ENCODE peak calls at places on chromosomes 6 and 20, in six cellular contexts. One of them, this sample, is unnamed.

GRCh38 chr6:40299666-40300065 is 287.5 kb downstream of the LRFN2 start:
- DNase-seq in HCT116: no peak
- DNase-seq in K562: no peak
- DNase-seq in HepG2: no peak
- DNase-seq in H1: no peak
- DNase-seq in GM12878: no peak
- DNase-seq in this sample: no peak

GRCh38 chr6:89022747-89023289 is 57.7 kb upstream of the PNRC1 start:
- DNase-seq in HCT116: no peak
- DNase-seq in K562: no peak
- DNase-seq in HepG2: no peak
- DNase-seq in H1: no peak
- DNase-seq in GM12878: no peak
- DNase-seq in this sample: no peak

GRCh38 chr6:166602928-166603690 is 16.6 kb upstream of the RAMACL start:
- DNase-seq in HCT116: no peak
- DNase-seq in K562: no peak
- DNase-seq in HepG2: no peak
- DNase-seq in H1: no peak
- DNase-seq in GM12878: no peak
- DNase-seq in this sample: no peak

GRCh38 chr6:47321582-47321981 is 11.9 kb upstream of the TNFRSF21 start:
- DNase-seq in HCT116: no peak
- DNase-seq in K562: no peak
- DNase-seq in HepG2: no peak
- DNase-seq in H1: no peak
- DNase-seq in GM12878: no peak
- DNase-seq in this sample: no peak

GRCh38 chr6:123838612-123839279 is 35.1 kb downstream of the NKAIN2 start:
- DNase-seq in HCT116: no peak
- DNase-seq in K562: no peak
- DNase-seq in HepG2: no peak
- DNase-seq in H1: no peak
- DNase-seq in GM12878: no peak
- DNase-seq in this sample: no peak

GRCh38 chr20:60237981-60238380 is 279.8 kb downstream of the CDH26 start:
- DNase-seq in HCT116: no peak
- DNase-seq in K562: no peak
- DNase-seq in HepG2: no peak
- DNase-seq in H1: no peak
- DNase-seq in GM12878: no peak
- DNase-seq in this sample: no peak

GRCh38 chr20:7859371-7859802 is 80.9 kb downstream of the HAO1 start:
- DNase-seq in HCT116: no peak
- DNase-seq in K562: peak; percentile 4
- DNase-seq in HepG2: peak; percentile 47
- DNase-seq in H1: no peak
- DNase-seq in GM12878: peak; percentile 8
- DNase-seq in this sample: peak; percentile 30

GRCh38 chr6:170087946-170088348 is 202.9 kb downstream of the DLL1 start:
- DNase-seq in HCT116: no peak
- DNase-seq in K562: no peak
- DNase-seq in HepG2: no peak
- DNase-seq in H1: no peak
- DNase-seq in GM12878: peak; percentile 23
- DNase-seq in this sample: no peak

GRCh38 chr6:82980086-82980485 is 85.6 kb downstream of the UBE3D start:
- DNase-seq in HCT116: no peak
- DNase-seq in K562: no peak
- DNase-seq in HepG2: no peak
- DNase-seq in H1: no peak
- DNase-seq in GM12878: no peak
- DNase-seq in this sample: no peak

GRCh38 chr20:52127309-52127708 is 64.3 kb downstream of the ZFP64 start:
- DNase-seq in HCT116: no peak
- DNase-seq in K562: no peak
- DNase-seq in HepG2: no peak
- DNase-seq in H1: no peak
- DNase-seq in GM12878: no peak
- DNase-seq in this sample: no peak

GRCh38 chr20:13012886-13013285 is 4.1 kb downstream of the SPTLC3 start:
- DNase-seq in HCT116: no peak
- DNase-seq in K562: no peak
- DNase-seq in HepG2: no peak
- DNase-seq in H1: no peak
- DNase-seq in GM12878: no peak
- DNase-seq in this sample: peak; percentile 6

GRCh38 chr6:85382541-85382940 is 67.3 kb upstream of the NT5E start:
- DNase-seq in HCT116: no peak
- DNase-seq in K562: no peak
- DNase-seq in HepG2: no peak
- DNase-seq in H1: no peak
- DNase-seq in GM12878: no peak
- DNase-seq in this sample: no peak

GRCh38 chr6:161557333-161558107 is 283.7 kb upstream of the AGPAT4 start:
- DNase-seq in HCT116: no peak
- DNase-seq in K562: no peak
- DNase-seq in HepG2: no peak
- DNase-seq in H1: no peak
- DNase-seq in GM12878: no peak
- DNase-seq in this sample: no peak

GRCh38 chr6:161564951-161565350 is 291.1 kb upstream of the AGPAT4 start:
- DNase-seq in HCT116: no peak
- DNase-seq in K562: no peak
- DNase-seq in HepG2: no peak
- DNase-seq in H1: no peak
- DNase-seq in GM12878: no peak
- DNase-seq in this sample: no peak

GRCh38 chr6:161561938-161562337 is 288.1 kb upstream of the AGPAT4 start:
- DNase-seq in HCT116: no peak
- DNase-seq in K562: no peak
- DNase-seq in HepG2: no peak
- DNase-seq in H1: no peak
- DNase-seq in GM12878: no peak
- DNase-seq in this sample: no peak
- TF ChIP-seq ZNF274 in HCT116: no peak
- TF ChIP-seq ZNF274 in K562: no peak
- TF ChIP-seq ZNF274 in HepG2: no peak
- TF ChIP-seq ZNF274 in H1: no peak
- TF ChIP-seq ZNF274 in GM12878: no peak
- TF ChIP-seq ZNF274 in this sample: no peak

GRCh38 chr20:57166568-57167291 is 99.7 kb downstream of the BMP7 start:
- DNase-seq in HCT116: no peak
- DNase-seq in K562: no peak
- DNase-seq in HepG2: no peak
- DNase-seq in H1: no peak
- DNase-seq in GM12878: no peak
- DNase-seq in this sample: no peak

GRCh38 chr20:57165427-57166004 is 100.9 kb downstream of the BMP7 start:
- DNase-seq in HCT116: no peak
- DNase-seq in K562: no peak
- DNase-seq in HepG2: no peak
- DNase-seq in H1: no peak
- DNase-seq in GM12878: no peak
- DNase-seq in this sample: no peak

GRCh38 chr20:57167292-57167655 is 99.2 kb downstream of the BMP7 start:
- DNase-seq in HCT116: no peak
- DNase-seq in K562: no peak
- DNase-seq in HepG2: no peak
- DNase-seq in H1: no peak
- DNase-seq in GM12878: no peak
- DNase-seq in this sample: no peak

GRCh38 chr20:57163041-57163440 is 103.4 kb downstream of the BMP7 start:
- DNase-seq in HCT116: no peak
- DNase-seq in K562: no peak
- DNase-seq in HepG2: no peak
- DNase-seq in H1: no peak
- DNase-seq in GM12878: no peak
- DNase-seq in this sample: no peak

DNA sequence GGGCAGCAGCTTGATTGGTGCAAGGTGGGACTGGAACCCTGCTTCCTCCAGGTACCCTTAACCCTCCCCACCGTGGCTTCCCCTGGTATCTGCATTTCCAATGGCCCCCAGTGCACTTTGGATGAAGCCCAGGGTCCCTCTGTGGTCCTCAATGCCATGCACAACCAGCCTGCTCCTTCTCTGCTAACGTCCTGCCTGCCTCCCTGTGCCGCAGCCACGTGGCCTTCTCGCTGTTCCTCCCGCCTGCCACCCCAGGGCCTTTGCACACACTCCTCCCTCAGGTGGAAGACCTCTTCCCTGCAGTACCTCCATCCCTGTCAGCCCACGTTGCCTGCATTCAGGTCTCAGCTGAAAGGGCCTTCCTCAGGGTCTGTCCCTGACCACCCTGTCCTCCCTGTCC is 101.6 kb downstream of the BMP7 start:
- DNase-seq in HCT116: no peak
- DNase-seq in K562: no peak
- DNase-seq in HepG2: no peak
- DNase-seq in H1: no peak
- DNase-seq in GM12878: no peak
- DNase-seq in this sample: no peak
- H3K4me3 ChIP-seq in HCT116: no peak overlapping the region
- H3K4me3 ChIP-seq in K562: no peak overlapping the region
- H3K4me3 ChIP-seq in HepG2: no peak overlapping the region
- H3K4me3 ChIP-seq in H1: no peak overlapping the region
- H3K4me3 ChIP-seq in GM12878: no peak overlapping the region
- H3K4me3 ChIP-seq in this sample: no peak overlapping the region

GRCh38 chr6:34792605-34793500 is 970 bp downstream of the BLTP3A start:
- DNase-seq in HCT116: no peak
- DNase-seq in K562: no peak
- DNase-seq in HepG2: peak; percentile 57
- DNase-seq in H1: no peak
- DNase-seq in GM12878: no peak
- DNase-seq in this sample: no peak
- TF ChIP-seq ZNF274 in HCT116: no peak
- TF ChIP-seq ZNF274 in K562: no peak
- TF ChIP-seq ZNF274 in HepG2: peak; percentile 11
- TF ChIP-seq ZNF274 in H1: no peak
- TF ChIP-seq ZNF274 in GM12878: no peak
- TF ChIP-seq ZNF274 in this sample: no peak

GRCh38 chr6:144334150-144334708 is 49.1 kb downstream of the UTRN start:
- DNase-seq in HCT116: no peak
- DNase-seq in K562: no peak
- DNase-seq in HepG2: no peak
- DNase-seq in H1: no peak
- DNase-seq in GM12878: no peak
- DNase-seq in this sample: no peak
- H3K4me3 ChIP-seq in HCT116: no peak overlapping the region
- H3K4me3 ChIP-seq in K562: no peak overlapping the region
- H3K4me3 ChIP-seq in HepG2: no peak overlapping the region
- H3K4me3 ChIP-seq in H1: no peak overlapping the region
- H3K4me3 ChIP-seq in GM12878: peak overlapping the region; percentile 54
- H3K4me3 ChIP-seq in this sample: no peak overlapping the region

DNA sequence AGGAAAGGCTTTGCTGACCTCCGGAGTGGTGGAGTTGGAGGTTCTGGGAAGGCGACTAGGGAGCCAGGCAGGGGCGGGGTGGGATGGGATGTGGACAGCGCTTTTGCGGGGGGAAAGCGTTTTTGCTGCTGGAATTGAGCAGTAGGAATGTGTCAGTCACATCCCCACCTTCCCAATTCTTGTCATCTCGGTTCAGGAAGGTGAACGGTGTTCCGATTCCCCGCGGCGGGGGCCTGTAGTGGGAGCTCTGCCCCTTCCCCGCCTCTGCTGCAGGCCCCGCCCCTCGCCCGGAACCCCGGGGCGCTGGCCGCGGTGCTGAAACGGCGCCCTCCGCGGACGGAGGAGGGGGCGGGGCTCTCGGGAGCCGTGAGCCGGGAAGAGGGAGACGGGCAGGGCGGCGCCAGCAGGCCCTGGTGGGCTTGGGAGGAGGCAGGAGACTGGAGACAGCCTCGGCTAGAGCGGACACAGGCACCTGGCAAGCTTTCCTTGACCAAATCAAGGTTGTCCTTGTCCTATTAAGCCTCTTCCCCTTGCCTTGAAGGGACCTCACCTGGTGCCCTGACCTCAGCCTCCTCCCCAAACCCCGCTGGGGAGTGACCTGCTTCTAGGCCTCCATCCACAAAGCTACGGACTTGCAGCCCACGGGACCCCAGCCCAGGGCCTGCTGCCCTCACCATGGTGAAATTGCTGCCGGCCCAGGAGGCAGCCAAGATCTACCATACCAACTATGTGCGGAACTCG is at the start of gene LHFPL5:
- DNase-seq in HCT116: no peak
- DNase-seq in K562: peak; percentile 99
- DNase-seq in HepG2: peak; percentile 32
- DNase-seq in H1: peak; percentile 19
- DNase-seq in GM12878: no peak
- DNase-seq in this sample: peak; percentile 38
- TF ChIP-seq ZNF274 in HCT116: no peak
- TF ChIP-seq ZNF274 in K562: no peak
- TF ChIP-seq ZNF274 in HepG2: peak; percentile 99
- TF ChIP-seq ZNF274 in H1: no peak
- TF ChIP-seq ZNF274 in GM12878: no peak
- TF ChIP-seq ZNF274 in this sample: no peak

GRCh38 chr6:142872376-142872775 is 72.6 kb downstream of the HIVEP2 start:
- DNase-seq in HCT116: no peak
- DNase-seq in K562: no peak
- DNase-seq in HepG2: no peak
- DNase-seq in H1: no peak
- DNase-seq in GM12878: no peak
- DNase-seq in this sample: no peak
- H3K4me3 ChIP-seq in HCT116: no peak overlapping the region
- H3K4me3 ChIP-seq in K562: no peak overlapping the region
- H3K4me3 ChIP-seq in HepG2: no peak overlapping the region
- H3K4me3 ChIP-seq in H1: no peak overlapping the region
- H3K4me3 ChIP-seq in GM12878: no peak overlapping the region
- H3K4me3 ChIP-seq in this sample: no peak overlapping the region

DNA sequence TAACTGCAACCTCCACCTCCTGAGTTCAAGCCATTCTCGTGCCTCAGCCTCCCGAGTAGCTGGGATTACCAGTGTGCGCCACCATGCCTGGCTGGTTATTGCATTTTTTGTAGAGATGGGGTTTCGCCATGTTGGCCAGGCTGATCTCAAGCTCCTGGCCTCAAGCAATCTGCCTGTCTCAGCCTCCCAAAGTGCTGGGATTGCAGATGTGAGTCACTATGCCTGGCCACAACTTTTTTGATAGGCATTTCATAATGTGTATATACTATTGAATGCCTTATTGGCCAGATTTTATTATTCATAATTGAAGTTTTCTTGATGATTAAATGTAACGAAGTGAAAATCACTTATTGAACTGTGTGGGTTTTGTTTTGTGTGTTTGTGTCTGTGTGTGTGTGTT is 27.9 kb downstream of the FIG4 start:
- DNase-seq in HCT116: no peak
- DNase-seq in K562: no peak
- DNase-seq in HepG2: no peak
- DNase-seq in H1: no peak
- DNase-seq in GM12878: no peak
- DNase-seq in this sample: no peak
- TF ChIP-seq ZNF274 in HCT116: no peak
- TF ChIP-seq ZNF274 in K562: no peak
- TF ChIP-seq ZNF274 in HepG2: no peak
- TF ChIP-seq ZNF274 in H1: no peak
- TF ChIP-seq ZNF274 in GM12878: no peak
- TF ChIP-seq ZNF274 in this sample: no peak